ENCODE peak calls at places on chromosomes 4 and X, in five cellular contexts. S is mammary epithelial cell, O is aorta, F is GM23248, K is fibroblast of lung. H is an unnamed sample. For H3K4me1, the result is how much of the 10 kb centered on the place peaks cover.

GRCh38 chr4:151721466-151721865 is 39.3 kb downstream of the GATB start:
- DNase-seq in F (peak), S (no peak), K (no peak), O (no peak), H (no peak)

GRCh38 chrX:37302569-37302968 is 46.6 kb upstream of the PRRG1 start:
- DNase-seq in K (peak), S (peak), F (peak), O (no peak), H (no peak)

GRCh38 chrX:2497961-2498780 is 2.6 kb downstream of the DHRSX start:
- DNase-seq in F (peak), S (no peak), O (no peak), K (peak), H (no peak)

GRCh38 chrX:21946925-21947641 is 6.6 kb downstream of the SMS start:
- DNase-seq in F (peak), S (peak), O (no peak), K (peak), H (no peak)

GRCh38 chrX:44105228-44105913 is 132.2 kb upstream of the NDP start:
- DNase-seq in F (no peak), S (no peak), O (no peak), K (no peak), H (no peak)

GRCh38 chr4:178136736-178137345 is 694.6 kb upstream of the AGA start:
- DNase-seq in K (no peak), F (no peak), S (no peak), O (peak), H (no peak)

GRCh38 chrX:100413231-100413630 is 3.2 kb upstream of the PCDH19 start:
- DNase-seq in O (no peak), S (peak), K (peak), F (peak), H (peak)

GRCh38 chrX:50812995-50813842 is 775 bp downstream of the SHROOM4 start:
- DNase-seq in F (peak), K (peak), O (peak), S (peak), H (peak)

GRCh38 chr4:100061835-100062234 is 111.8 kb upstream of the H2AZ1 start:
- DNase-seq in F (peak), O (no peak), K (peak), S (no peak), H (no peak)

GRCh38 chrX:82813671-82814078 is 694.4 kb upstream of the POU3F4 start:
- DNase-seq in S (peak), O (no peak), F (peak), K (peak), H (no peak)

GRCh38 chr4:101103381-101104142 is 243.8 kb downstream of the PPP3CA start:
- DNase-seq in K (no peak), F (peak), O (no peak), S (no peak), H (no peak)

GRCh38 chrX:46791927-46792825 is 33.3 kb upstream of the SLC9A7 start:
- DNase-seq in F (peak), O (no peak), K (peak), S (peak), H (no peak)

GRCh38 chr4:23305026-23305425 is 584.8 kb downstream of the PPARGC1A start:
- DNase-seq in F (no peak), S (no peak), O (no peak), K (peak), H (no peak)

GRCh38 chr4:112213850-112214249 is 17.7 kb upstream of the AP1AR start:
- DNase-seq in S (peak), K (peak), F (peak), O (no peak), H (no peak)

GRCh38 chr4:102387552-102388150 is 42.4 kb upstream of the SLC39A8 start:
- DNase-seq in F (peak), K (peak), O (no peak), S (no peak), H (no peak)

GRCh38 chrX:25389276-25389675 is 373.5 kb upstream of the ARX start:
- DNase-seq in O (no peak), F (no peak), K (no peak), S (no peak), H (no peak)

GRCh38 chrX:39950035-39950688 is 147.6 kb downstream of the BCOR start:
- DNase-seq in S (peak), F (peak), O (no peak), K (peak), H (no peak)

GRCh38 chrX:134847133-134847532 is 143.7 kb upstream of the SMIM10 start:
- DNase-seq in O (no peak), K (no peak), F (no peak), S (no peak), H (no peak)

GRCh38 chrX:29666361-29666760 is 549.0 kb upstream of the MAGEB2 start:
- DNase-seq in S (no peak), K (peak), O (no peak), F (peak), H (no peak)

GRCh38 chr4:98430708-98431403 is 169.7 kb downstream of the RAP1GDS1 start:
- DNase-seq in K (peak), O (no peak), S (peak), F (peak), H (no peak)

GRCh38 chrX:115713465-115713864 is 152.5 kb downstream of the PLS3 start:
- DNase-seq in F (peak), S (peak), O (no peak), K (no peak), H (no peak)

GRCh38 chr4:152009046-152009445 is 248.2 kb upstream of the GATB start:
- DNase-seq in O (no peak), S (no peak), F (no peak), K (peak), H (no peak)

GRCh38 chr4:39032218-39033085 is at the start of gene TMEM156:
- DNase-seq in S (peak), K (no peak), O (no peak), F (peak), H (no peak)

GRCh38 chr4:141127884-141128283 is 5.4 kb downstream of the RNF150 start:
- DNase-seq in F (peak), K (peak), S (no peak), O (no peak), H (no peak)

GRCh38 chr4:92864176-92864575 is 560.4 kb downstream of the GRID2 start:
- DNase-seq in F (no peak), S (no peak), O (no peak), K (no peak), H (no peak)

GRCh38 chr4:17366496-17366895 is 145.4 kb downstream of the QDPR start:
- DNase-seq in K (peak), S (no peak), F (peak), O (no peak), H (no peak)

GRCh38 chr4:48967626-48968025 is 18.4 kb upstream of the CWH43 start:
- DNase-seq in F (peak), K (peak), S (peak), O (no peak), H (no peak)

GRCh38 chr4:167578906-167579305 is 344.6 kb upstream of the SPOCK3 start:
- DNase-seq in K (no peak), O (no peak), F (no peak), S (no peak), H (no peak)

GRCh38 chr4:128682942-128683666 is 126.4 kb upstream of the JADE1 start:
- DNase-seq in O (no peak), F (no peak), K (no peak), S (no peak), H (no peak)
- H3K4me3 ChIP-seq in O (no peak), F (no peak), K (no peak), S (no peak), H (no peak)

DNA sequence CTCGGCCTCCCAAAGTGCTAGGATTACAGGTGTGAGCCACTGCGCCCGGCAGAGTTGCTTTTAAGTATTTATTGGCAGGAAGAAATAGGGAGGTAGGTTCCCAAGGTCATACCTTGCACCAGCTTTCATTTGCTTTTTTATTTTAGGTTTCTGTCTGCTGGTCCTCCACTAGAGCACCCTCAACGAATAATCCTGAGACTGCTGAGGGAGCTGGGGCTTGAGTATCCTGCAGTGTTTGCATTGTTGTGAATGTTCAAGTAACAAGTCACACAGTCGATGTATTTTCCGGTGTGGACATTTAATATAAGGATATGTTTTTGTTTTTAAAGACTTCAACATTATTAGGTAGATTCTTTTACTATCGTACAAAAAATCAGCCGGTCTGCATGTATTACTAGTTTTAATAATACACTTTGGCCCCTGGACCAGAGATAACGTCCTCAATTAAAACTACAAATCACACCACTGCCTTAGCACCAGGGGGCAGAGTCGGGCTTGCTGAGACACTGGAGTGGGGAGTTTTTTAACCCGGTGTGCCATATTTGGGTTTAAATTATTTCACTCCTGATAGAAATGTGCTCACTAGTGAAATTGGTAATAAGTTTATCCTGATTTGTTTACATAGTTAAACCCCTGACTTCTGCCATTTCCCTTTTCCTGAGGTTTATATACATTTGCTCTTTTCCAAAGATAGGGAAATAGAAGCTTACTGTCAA is 11.6 kb downstream of the SMIM20 start:
- DNase-seq in K (peak), S (peak), O (no peak), F (peak), H (peak)
- H3K4me1 ChIP-seq in K (under half), S (under half), O (under half), F (under half), H (half or more)

GRCh38 chr4:19772581-19772980 is 479.1 kb upstream of the SLIT2 start:
- DNase-seq in S (no peak), F (no peak), O (no peak), K (no peak), H (no peak)
- H3K4me3 ChIP-seq in S (no peak), F (no peak), O (no peak), K (no peak), H (no peak)

GRCh38 chrX:69151898-69152297 is 13.4 kb downstream of the PJA1 start:
- DNase-seq in F (no peak), K (no peak), O (no peak), S (no peak), H (no peak)

GRCh38 chrX:69146739-69147138 is 18.5 kb downstream of the PJA1 start:
- DNase-seq in K (no peak), S (no peak), O (no peak), F (no peak), H (no peak)

GRCh38 chrX:69152398-69152797 is 12.9 kb downstream of the PJA1 start:
- DNase-seq in S (peak), F (peak), K (no peak), O (peak), H (peak)

GRCh38 chrX:69150294-69150960 is 14.8 kb downstream of the PJA1 start:
- DNase-seq in F (no peak), S (peak), O (no peak), K (no peak), H (no peak)

DNA sequence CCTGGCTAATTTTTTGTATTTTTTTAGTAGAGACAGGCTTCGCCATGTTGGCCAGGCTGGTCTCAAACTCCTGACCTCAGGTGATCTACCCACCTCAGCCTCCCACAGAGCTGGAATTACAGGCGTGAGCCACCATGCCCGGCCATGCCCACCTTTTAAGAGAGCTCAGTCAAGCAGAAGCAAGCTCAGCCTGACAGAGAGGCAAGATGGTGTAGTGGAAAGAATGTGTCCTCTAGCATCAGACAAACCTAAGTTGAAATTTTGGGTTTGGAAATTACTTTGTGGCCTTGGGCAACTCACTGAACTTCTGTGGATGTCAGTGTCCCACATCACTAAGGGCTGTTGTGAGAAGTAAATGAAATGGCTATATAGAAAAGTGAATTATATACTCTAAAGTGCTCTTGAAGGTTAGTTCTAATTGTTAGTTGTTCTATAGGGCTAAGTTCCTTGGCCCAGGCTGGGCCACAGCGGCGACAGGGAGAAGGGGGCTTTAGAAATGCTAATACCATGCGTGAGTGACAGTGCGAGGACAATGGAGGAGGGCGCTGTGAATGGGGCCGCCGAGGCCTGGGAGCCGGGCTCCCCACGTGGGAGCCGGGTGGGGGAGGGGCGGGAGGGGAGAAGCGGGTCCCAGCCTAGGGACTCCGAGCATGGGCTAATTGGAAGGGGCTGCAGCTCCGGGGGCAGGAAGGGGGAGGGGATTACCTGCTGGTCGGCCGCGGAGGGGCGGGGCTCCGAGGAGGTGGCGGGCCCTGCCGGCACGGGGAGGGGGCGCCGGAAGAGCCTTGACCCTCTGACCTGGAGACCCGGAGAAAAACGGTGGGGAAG is 15.6 kb downstream of the PJA1 start:
- DNase-seq in O (no peak), F (no peak), K (no peak), S (no peak), H (no peak)
- H3K4me1 ChIP-seq in O (under half), F (under half), K (under half), S (under half), H (under half)

GRCh38 chrX:106007815-106008214 is 30.7 kb downstream of the SERPINA7 start:
- DNase-seq in K (no peak), F (no peak), O (no peak), S (no peak), H (no peak)
- H3K4me3 ChIP-seq in K (no peak), F (no peak), O (no peak), S (no peak), H (no peak)

GRCh38 chr4:57099363-57099762 is 10.8 kb downstream of the IGFBP7 start:
- DNase-seq in F (no peak), S (no peak), K (no peak), O (no peak), H (no peak)

GRCh38 chr4:57100979-57101629 is 9.1 kb downstream of the IGFBP7 start:
- DNase-seq in S (no peak), O (no peak), F (peak), K (no peak), H (no peak)

GRCh38 chr4:57102050-57102564 is 8.1 kb downstream of the IGFBP7 start:
- DNase-seq in S (peak), K (peak), O (no peak), F (peak), H (peak)

GRCh38 chr4:57104706-57105560 is 5.3 kb downstream of the IGFBP7 start:
- DNase-seq in K (no peak), O (no peak), S (no peak), F (peak), H (no peak)

GRCh38 chr4:57103051-57103450 is 7.1 kb downstream of the IGFBP7 start:
- DNase-seq in O (no peak), F (peak), S (no peak), K (no peak), H (peak)
- H3K4me1 ChIP-seq in O (under half), F (half or more), S (under half), K (under half), H (under half)

GRCh38 chr4:159045321-159045720 is 57.6 kb upstream of the RAPGEF2 start:
- DNase-seq in K (no peak), O (no peak), F (no peak), S (no peak), H (no peak)

GRCh38 chr4:159049780-159050375 is 53.0 kb upstream of the RAPGEF2 start:
- DNase-seq in F (no peak), O (no peak), S (no peak), K (no peak), H (no peak)

GRCh38 chr4:159047478-159048165 is 55.3 kb upstream of the RAPGEF2 start:
- DNase-seq in F (peak), S (no peak), O (no peak), K (peak), H (no peak)

GRCh38 chr4:159046683-159047082 is 56.2 kb upstream of the RAPGEF2 start:
- DNase-seq in O (no peak), S (no peak), F (no peak), K (no peak), H (no peak)

GRCh38 chr4:159048166-159048886 is 54.6 kb upstream of the RAPGEF2 start:
- DNase-seq in K (peak), O (peak), S (peak), F (peak), H (peak)
- H3K4me3 ChIP-seq in K (peak), O (peak), S (peak), F (peak), H (peak)

DNA sequence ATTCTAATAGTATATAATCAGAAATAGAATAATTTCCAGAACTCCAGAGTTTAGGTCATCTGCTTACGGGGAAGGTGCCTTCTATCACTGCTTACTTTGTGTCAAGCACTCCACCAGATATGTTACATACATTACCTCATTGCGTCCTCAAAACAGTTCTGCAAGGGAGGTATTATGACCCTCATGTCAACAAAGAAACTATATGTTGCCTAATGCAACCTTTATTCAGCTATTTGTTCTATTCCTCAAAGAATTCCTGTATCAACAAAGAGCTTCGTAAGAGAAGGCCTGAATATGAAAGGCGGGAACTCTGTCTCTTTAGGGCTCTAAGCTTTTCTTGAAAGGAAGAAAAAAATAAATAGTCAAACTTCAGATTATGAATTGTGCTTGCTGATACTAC is 114.7 kb downstream of the PDLIM5 start:
- DNase-seq in O (no peak), K (no peak), S (no peak), F (no peak), H (no peak)
- H3K4me1 ChIP-seq in O (under half), K (under half), S (under half), F (under half), H (half or more)